ENCODE peak calls at places on chromosomes 16 and 17, in four cellular contexts. P, D, X and A are unnamed samples.

GRCh38 chr16:12754824-12755543 is 48.7 kb downstream of the CPPED1 start:
- DNase-seq in P (no peak), X (no peak), D (no peak), A (no peak)

GRCh38 chr17:83181991-83182619 is 102.7 kb downstream of the METRNL start:
- DNase-seq in D (no peak), X (no peak), P (no peak), A (no peak)

GRCh38 chr17:55237268-55237667 is 27.5 kb upstream of the HLF start:
- DNase-seq in D (no peak), P (peak), X (no peak), A (peak)

GRCh38 chr17:12680993-12681392 is 15.3 kb downstream of the MYOCD start:
- DNase-seq in P (no peak), D (no peak), X (no peak), A (no peak)

GRCh38 chr17:46832945-46833839 is 14.7 kb upstream of the WNT3 start:
- DNase-seq in D (no peak), X (no peak), P (peak), A (no peak)

GRCh38 chr17:19507673-19508326 is 25.9 kb upstream of the SLC47A1 start:
- DNase-seq in D (peak), P (peak), X (peak), A (peak)

GRCh38 chr17:56319531-56319930 is 166.3 kb downstream of the ANKFN1 start:
- DNase-seq in P (peak), X (no peak), D (no peak), A (peak)

GRCh38 chr17:31068291-31068690 is 26.5 kb upstream of the NF1 start:
- DNase-seq in D (peak), P (peak), X (peak), A (no peak)

GRCh38 chr16:86455116-86455515 is 55.2 kb upstream of the FOXF1 start:
- DNase-seq in P (no peak), X (no peak), D (no peak), A (no peak)

GRCh38 chr16:29820271-29820701 is at the start of gene MVP:
- DNase-seq in P (peak), X (no peak), D (peak), A (peak)

GRCh38 chr17:43671075-43671692 is 9.5 kb upstream of the MEOX1 start:
- DNase-seq in X (no peak), D (no peak), P (no peak), A (no peak)

GRCh38 chr16:53435066-53435688 is 906 bp downstream of the RBL2 start:
- DNase-seq in P (peak), D (peak), X (peak), A (peak)

GRCh38 chr16:81591538-81591870 is 146.9 kb downstream of the CMIP start:
- DNase-seq in X (no peak), D (no peak), P (no peak), A (no peak)

GRCh38 chr16:57257455-57258070 is 12.5 kb downstream of the ARL2BP start:
- DNase-seq in D (no peak), X (no peak), P (no peak), A (no peak)

GRCh38 chr17:42997984-42998938 is at the start of gene RPL27:
- DNase-seq in X (peak), P (peak), D (peak), A (peak)

GRCh38 chr16:56328276-56329022 is 96.9 kb downstream of the AMFR start:
- DNase-seq in D (no peak), P (no peak), X (no peak), A (no peak)

GRCh38 chr16:82137819-82138177 is 32.2 kb downstream of the MPHOSPH6 start:
- DNase-seq in P (no peak), D (no peak), X (no peak), A (no peak)

GRCh38 chr16:31322500-31322899 is 32.5 kb upstream of the ITGAX start:
- DNase-seq in X (no peak), P (no peak), D (no peak), A (no peak)

GRCh38 chr16:68644715-68645493 is at the start of gene CDH3:
- DNase-seq in P (no peak), D (no peak), X (peak), A (no peak)

GRCh38 chr17:37399404-37399803 is 7.2 kb downstream of the ACACA start:
- DNase-seq in D (no peak), P (no peak), X (no peak), A (no peak)

GRCh38 chr16:1614226-1615102 is 2.3 kb downstream of the CRAMP1 start:
- DNase-seq in X (no peak), D (no peak), P (no peak), A (peak)

GRCh38 chr17:57255776-57256681 is at the start of gene MSI2:
- DNase-seq in P (peak), D (peak), X (peak), A (peak)

GRCh38 chr16:52494145-52494544 is 52.8 kb downstream of the TOX3 start:
- DNase-seq in P (no peak), D (no peak), X (no peak), A (no peak)

GRCh38 chr17:37430051-37430591 is 23.4 kb downstream of the TADA2A start:
- DNase-seq in X (no peak), D (no peak), P (no peak), A (no peak)

GRCh38 chr16:51151951-51152663 is 1.0 kb upstream of the SALL1 start:
- DNase-seq in D (no peak), X (no peak), P (no peak), A (peak)

GRCh38 chr16:17369441-17369951 is 101.3 kb downstream of the XYLT1 start:
- DNase-seq in P (no peak), D (peak), X (peak), A (no peak)

GRCh38 chr16:53121043-53121442 is 66.3 kb downstream of the CHD9 start:
- DNase-seq in D (no peak), X (no peak), P (no peak), A (no peak)

GRCh38 chr17:59572301-59572924 is 7.0 kb downstream of the DHX40 start:
- DNase-seq in X (no peak), D (no peak), P (no peak), A (no peak)

GRCh38 chr17:43559161-43559816 is 13.1 kb upstream of the ETV4 start:
- DNase-seq in P (no peak), X (no peak), D (no peak), A (no peak)

GRCh38 chr17:9899280-9900018 is 5.6 kb downstream of the RCVRN start:
- DNase-seq in P (no peak), X (no peak), D (no peak), A (no peak)

GRCh38 chr16:12551946-12552345 is 251.7 kb downstream of the CPPED1 start:
- DNase-seq in P (no peak), X (no peak), D (no peak), A (no peak)